ENCODE peak calls at places on chromosomes 13 and 19, in six cellular contexts. One of them, this sample, is unnamed.

GRCh38 chr13:36476661-36477060 is 44.4 kb downstream of the CCNA1 start:
- DNase-seq in GM12878: no peak
- DNase-seq in GM12892: no peak
- DNase-seq in H1: no peak
- DNase-seq in HepG2: no peak
- DNase-seq in K562: no peak
- DNase-seq in this sample: no peak

GRCh38 chr19:45632468-45633196 is 6.6 kb downstream of the EML2 start:
- DNase-seq in HepG2: no peak
- DNase-seq in GM12892: no peak
- DNase-seq in K562: peak
- DNase-seq in H1: peak
- DNase-seq in GM12878: no peak
- DNase-seq in this sample: no peak

GRCh38 chr19:43811833-43812232 is 9.6 kb upstream of the LYPD5 start:
- DNase-seq in H1: no peak
- DNase-seq in K562: no peak
- DNase-seq in GM12892: no peak
- DNase-seq in GM12878: no peak
- DNase-seq in HepG2: no peak
- DNase-seq in this sample: no peak

GRCh38 chr13:73803997-73804396 is 330.2 kb downstream of the KLF12 start:
- DNase-seq in GM12878: no peak
- DNase-seq in K562: no peak
- DNase-seq in GM12892: no peak
- DNase-seq in H1: no peak
- DNase-seq in HepG2: no peak
- DNase-seq in this sample: no peak

GRCh38 chr13:29991343-29991742 is 140.9 kb upstream of the UBL3 start:
- DNase-seq in K562: no peak
- DNase-seq in GM12892: no peak
- DNase-seq in HepG2: no peak
- DNase-seq in H1: no peak
- DNase-seq in GM12878: no peak
- DNase-seq in this sample: no peak

GRCh38 chr13:75901509-75901908 is 265.4 kb downstream of the LMO7 start:
- DNase-seq in H1: no peak
- DNase-seq in K562: no peak
- DNase-seq in GM12892: no peak
- DNase-seq in GM12878: no peak
- DNase-seq in HepG2: no peak
- DNase-seq in this sample: no peak

GRCh38 chr13:42991892-42992584 is at the start of gene EPSTI1:
- DNase-seq in HepG2: no peak
- DNase-seq in GM12892: peak
- DNase-seq in H1: peak
- DNase-seq in K562: peak
- DNase-seq in GM12878: no peak
- DNase-seq in this sample: peak

GRCh38 chr13:36839981-36840380 is 21.0 kb downstream of the RFXAP start:
- DNase-seq in HepG2: no peak
- DNase-seq in K562: no peak
- DNase-seq in GM12892: no peak
- DNase-seq in GM12878: no peak
- DNase-seq in H1: no peak
- DNase-seq in this sample: no peak

GRCh38 chr13:108425056-108425455 is 155.5 kb downstream of the TNFSF13B start:
- DNase-seq in HepG2: no peak
- DNase-seq in H1: no peak
- DNase-seq in GM12892: no peak
- DNase-seq in GM12878: no peak
- DNase-seq in K562: no peak
- DNase-seq in this sample: no peak

GRCh38 chr19:36128392-36128736 is 11.5 kb upstream of the CAPNS1 start:
- DNase-seq in GM12892: no peak
- DNase-seq in K562: peak
- DNase-seq in H1: no peak
- DNase-seq in HepG2: peak
- DNase-seq in GM12878: no peak
- DNase-seq in this sample: no peak

GRCh38 chr19:35005256-35005977 is 5.3 kb downstream of the GRAMD1A start:
- DNase-seq in GM12878: no peak
- DNase-seq in GM12892: no peak
- DNase-seq in HepG2: peak
- DNase-seq in K562: no peak
- DNase-seq in H1: no peak
- DNase-seq in this sample: no peak

GRCh38 chr19:13537454-13537853 is 31.2 kb upstream of the CACNA1A start:
- DNase-seq in K562: peak
- DNase-seq in GM12878: no peak
- DNase-seq in HepG2: no peak
- DNase-seq in H1: no peak
- DNase-seq in GM12892: no peak
- DNase-seq in this sample: no peak

GRCh38 chr19:46287585-46287984 is 9.3 kb upstream of the HIF3A start:
- DNase-seq in H1: no peak
- DNase-seq in HepG2: no peak
- DNase-seq in GM12878: no peak
- DNase-seq in K562: no peak
- DNase-seq in GM12892: no peak
- DNase-seq in this sample: no peak

GRCh38 chr19:2186071-2186846 is 22.5 kb downstream of the DOT1L start:
- DNase-seq in HepG2: no peak
- DNase-seq in K562: no peak
- DNase-seq in H1: no peak
- DNase-seq in GM12892: no peak
- DNase-seq in GM12878: no peak
- DNase-seq in this sample: no peak

GRCh38 chr19:45250832-45251451 is at the start of gene MARK4:
- DNase-seq in GM12892: peak
- DNase-seq in K562: peak
- DNase-seq in HepG2: no peak
- DNase-seq in H1: peak
- DNase-seq in GM12878: no peak
- DNase-seq in this sample: peak

GRCh38 chr13:23467048-23467931 is 33.8 kb upstream of the SACS start:
- DNase-seq in HepG2: no peak
- DNase-seq in K562: no peak
- DNase-seq in H1: no peak
- DNase-seq in GM12878: no peak
- DNase-seq in GM12892: no peak
- DNase-seq in this sample: no peak

GRCh38 chr13:74464656-74465055 is 330.5 kb upstream of the KLF12 start:
- DNase-seq in HepG2: no peak
- DNase-seq in K562: no peak
- DNase-seq in GM12878: no peak
- DNase-seq in H1: no peak
- DNase-seq in GM12892: no peak
- DNase-seq in this sample: no peak

DNA sequence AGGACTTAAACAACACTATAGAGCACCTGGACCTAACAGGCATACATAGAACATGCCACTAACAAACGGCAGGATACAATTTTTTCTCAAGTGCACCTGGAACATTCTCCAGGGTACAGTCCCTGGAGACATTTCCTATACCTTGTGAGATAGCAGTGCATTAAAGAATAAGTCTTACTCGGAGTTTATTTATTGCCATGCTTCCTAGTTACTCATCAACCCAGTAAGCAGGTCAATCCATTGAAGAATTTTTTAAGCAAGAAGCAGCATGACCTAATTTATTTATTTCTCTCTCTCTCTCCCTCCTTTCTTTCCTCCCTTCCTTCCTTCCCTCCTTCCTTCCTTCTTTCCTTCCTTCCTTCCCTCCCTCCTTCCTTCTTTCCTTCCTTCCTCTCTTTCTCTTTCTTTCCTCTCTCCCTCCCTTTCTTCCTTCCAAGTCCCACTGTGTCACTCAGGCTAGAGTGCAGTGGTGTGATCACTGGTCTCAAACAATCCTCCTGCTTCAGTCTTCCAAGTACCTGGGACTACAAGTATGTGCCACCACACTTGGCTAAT is 6.6 kb upstream of the TFDP1 start:
- DNase-seq in H1: no peak
- DNase-seq in HepG2: no peak
- DNase-seq in GM12892: no peak
- DNase-seq in K562: no peak
- DNase-seq in GM12878: no peak
- DNase-seq in this sample: no peak
- TF ChIP-seq POLR2A in H1: no peak
- TF ChIP-seq POLR2A in HepG2: no peak
- TF ChIP-seq POLR2A in GM12892: no peak
- TF ChIP-seq POLR2A in K562: no peak
- TF ChIP-seq POLR2A in GM12878: no peak
- TF ChIP-seq POLR2A in this sample: no peak

DNA sequence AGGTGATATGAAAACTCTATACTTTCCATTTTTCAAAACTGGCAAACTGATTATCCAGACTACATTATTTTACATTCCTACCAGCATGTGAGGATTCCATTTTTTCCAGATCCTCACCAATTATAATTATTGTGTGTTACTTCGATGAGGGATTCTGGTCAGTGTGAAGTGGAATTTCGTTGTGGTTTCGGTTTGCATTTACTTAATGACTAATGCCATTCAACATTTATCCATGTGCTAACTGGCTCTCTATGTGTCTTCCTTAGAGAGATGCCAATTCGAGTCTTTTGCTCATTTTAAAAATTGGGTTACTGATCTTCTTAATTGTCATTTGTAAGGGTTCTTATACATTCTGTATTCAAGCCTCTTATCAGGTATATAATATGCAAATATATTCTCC is 1551.3 kb upstream of the MIR17HG start:
- DNase-seq in K562: peak
- DNase-seq in GM12878: no peak
- DNase-seq in H1: no peak
- DNase-seq in HepG2: no peak
- DNase-seq in GM12892: no peak
- DNase-seq in this sample: no peak
- TF ChIP-seq POLR2AphosphoS5 in K562: no peak
- TF ChIP-seq POLR2AphosphoS5 in GM12878: no peak
- TF ChIP-seq POLR2AphosphoS5 in H1: no peak
- TF ChIP-seq POLR2AphosphoS5 in HepG2: no peak
- TF ChIP-seq POLR2AphosphoS5 in GM12892: no peak
- TF ChIP-seq POLR2AphosphoS5 in this sample: no peak

GRCh38 chr13:27573265-27573664 is 47.1 kb downstream of the LNX2 start:
- DNase-seq in GM12878: no peak
- DNase-seq in GM12892: no peak
- DNase-seq in HepG2: peak
- DNase-seq in H1: no peak
- DNase-seq in K562: no peak
- DNase-seq in this sample: no peak

GRCh38 chr13:27583645-27584044 is 36.7 kb downstream of the LNX2 start:
- DNase-seq in GM12878: no peak
- DNase-seq in K562: no peak
- DNase-seq in HepG2: peak
- DNase-seq in GM12892: no peak
- DNase-seq in H1: no peak
- DNase-seq in this sample: no peak

GRCh38 chr13:27574661-27575060 is 45.7 kb downstream of the LNX2 start:
- DNase-seq in K562: no peak
- DNase-seq in GM12892: no peak
- DNase-seq in GM12878: no peak
- DNase-seq in H1: no peak
- DNase-seq in HepG2: no peak
- DNase-seq in this sample: no peak

DNA sequence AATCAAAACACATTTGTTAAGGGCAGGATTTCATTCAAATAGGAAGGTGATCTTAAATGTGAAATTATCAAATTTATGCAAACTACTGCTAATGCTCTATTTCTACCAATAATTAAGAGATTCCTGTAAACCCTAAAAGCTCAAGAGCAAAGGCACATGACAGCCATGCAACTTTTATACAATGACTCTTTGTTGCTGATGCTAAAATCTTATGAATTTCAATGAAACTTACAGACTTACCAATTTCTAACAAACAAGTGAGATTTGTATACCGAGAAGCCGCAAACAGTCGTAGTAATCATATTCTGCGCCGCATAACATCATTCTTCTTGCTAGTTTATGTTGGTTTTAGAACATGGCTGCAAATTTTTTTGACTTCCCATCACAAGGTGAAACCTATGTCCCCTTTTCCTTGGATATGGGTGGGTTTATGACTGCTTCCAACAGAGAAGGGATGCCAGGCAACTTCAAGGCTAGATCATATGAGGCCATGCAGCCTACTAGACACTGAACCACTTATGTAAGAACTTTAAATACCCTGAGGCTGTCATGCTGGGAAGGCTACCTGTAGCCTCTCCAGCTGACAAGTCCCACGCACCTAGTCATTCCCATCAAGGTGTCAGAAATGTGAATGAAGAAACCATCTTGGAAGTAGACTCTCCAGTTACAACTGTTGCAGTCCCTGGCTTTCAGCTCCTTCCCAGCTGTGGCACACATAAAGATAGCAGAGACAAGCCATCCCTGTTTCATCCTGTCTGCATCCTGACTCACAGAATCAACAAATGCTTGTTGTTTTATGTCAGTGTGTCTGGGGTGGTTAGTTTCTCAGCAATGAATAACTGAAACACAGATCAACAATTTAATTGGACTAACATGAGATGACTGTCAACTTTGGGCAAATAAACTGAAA is 42.0 kb downstream of the LNX2 start:
- DNase-seq in GM12878: no peak
- DNase-seq in H1: no peak
- DNase-seq in HepG2: no peak
- DNase-seq in GM12892: no peak
- DNase-seq in K562: no peak
- DNase-seq in this sample: no peak
- TF ChIP-seq TAF1 in GM12878: no peak
- TF ChIP-seq TAF1 in H1: no peak
- TF ChIP-seq TAF1 in HepG2: no peak
- TF ChIP-seq TAF1 in GM12892: no peak
- TF ChIP-seq TAF1 in K562: no peak
- TF ChIP-seq TAF1 in this sample: no peak

DNA sequence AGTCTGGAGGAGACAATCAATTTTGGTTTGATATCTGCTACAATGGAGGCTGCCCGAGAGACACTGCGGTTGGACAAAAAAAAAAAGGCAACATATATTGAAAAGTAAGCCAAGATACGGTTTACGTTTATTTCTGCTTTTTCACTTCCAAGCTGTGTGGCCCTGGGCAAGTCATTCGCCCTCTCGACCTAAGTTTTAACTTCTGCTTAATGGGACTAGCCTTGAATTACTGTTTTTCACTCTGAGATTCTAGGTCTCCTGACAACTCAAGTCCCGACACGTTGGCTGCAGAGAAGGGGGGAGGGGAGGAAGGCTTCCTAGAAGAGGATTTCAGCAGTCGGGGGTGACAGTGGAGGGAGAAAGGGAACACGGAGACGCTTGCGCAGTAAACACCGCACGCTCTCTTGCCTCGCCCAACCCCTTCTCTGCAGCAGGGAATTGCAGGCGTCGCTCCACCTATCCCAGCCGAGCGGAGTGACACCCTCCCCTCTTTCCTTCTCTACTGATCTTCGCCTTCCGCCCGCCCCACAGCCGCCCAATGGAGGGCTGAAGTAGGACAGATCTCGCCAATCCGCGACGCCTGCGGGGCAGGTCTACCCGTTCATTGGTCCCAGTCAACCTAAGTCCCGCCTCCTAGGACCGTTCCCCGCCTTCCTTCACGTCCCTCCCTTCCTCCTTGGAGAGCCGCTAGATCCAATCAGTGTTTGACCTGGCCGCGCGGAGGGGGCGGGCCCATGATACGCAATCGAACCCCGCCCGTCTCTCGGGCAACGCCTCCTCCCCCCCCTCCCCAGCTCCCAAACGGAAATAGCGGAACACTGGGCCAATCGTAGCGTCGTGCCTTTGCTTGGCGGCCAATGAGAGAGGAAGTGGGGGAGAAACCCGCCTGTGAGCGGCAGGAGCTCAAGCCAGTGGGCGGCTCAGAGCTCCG is 529 bp upstream of the AP2A1 start:
- DNase-seq in GM12892: peak
- DNase-seq in K562: peak
- DNase-seq in GM12878: peak
- DNase-seq in HepG2: peak
- DNase-seq in H1: peak
- DNase-seq in this sample: peak
- TF ChIP-seq POLR2A in GM12892: peak
- TF ChIP-seq POLR2A in K562: peak
- TF ChIP-seq POLR2A in GM12878: peak
- TF ChIP-seq POLR2A in HepG2: peak
- TF ChIP-seq POLR2A in H1: peak
- TF ChIP-seq POLR2A in this sample: peak

This sample was measured in GM12891.